ENCODE peak calls at places on chromosome 4, in eight cellular contexts. X, O, P, C, S, T, A and Y are unnamed samples. For H3K4me1 and H3K27me3, the result is how much of the 10 kb centered on the place peaks cover.

GRCh38 chr4:165580379-165580905 is 201.6 kb downstream of the CPE start:
- DNase-seq in P (no peak), S (no peak), C (no peak), T (peak), X (no peak), A (peak), O (no peak), Y (no peak)

GRCh38 chr4:173943547-173943946 is 339.9 kb downstream of the FBXO8 start:
- DNase-seq in O (no peak), T (no peak), P (no peak), C (no peak), A (no peak), X (no peak), S (no peak), Y (no peak)

GRCh38 chr4:36322921-36323354 is 41.5 kb downstream of the DTHD1 start:
- DNase-seq in C (no peak), A (no peak), O (no peak), T (no peak), P (no peak), S (no peak), X (peak), Y (no peak)

GRCh38 chr4:70984587-70984986 is 8.9 kb upstream of the DCK start:
- DNase-seq in O (no peak), X (no peak), P (no peak), T (no peak), C (no peak), S (no peak), A (no peak), Y (no peak)

GRCh38 chr4:23382880-23383279 is 507.0 kb downstream of the PPARGC1A start:
- DNase-seq in P (peak), A (no peak), T (no peak), S (no peak), X (no peak), C (no peak), O (no peak), Y (no peak)

GRCh38 chr4:74230902-74231499 is 73.1 kb downstream of the MTHFD2L start:
- DNase-seq in S (no peak), X (no peak), P (peak), A (no peak), T (peak), O (no peak), C (no peak), Y (peak)

GRCh38 chr4:98919996-98920395 is 8.9 kb downstream of the EIF4E start:
- DNase-seq in X (no peak), T (peak), O (no peak), S (no peak), A (no peak), C (no peak), P (peak), Y (no peak)

GRCh38 chr4:61922766-61923165 is 722.6 kb downstream of the ADGRL3 start:
- DNase-seq in A (no peak), X (no peak), O (no peak), P (no peak), C (no peak), S (no peak), T (no peak), Y (no peak)

GRCh38 chr4:76920715-76921114 is 22.8 kb upstream of the SOWAHB start:
- DNase-seq in C (no peak), T (no peak), X (no peak), A (no peak), P (no peak), O (no peak), S (no peak), Y (no peak)

GRCh38 chr4:56863441-56864129 is 42.1 kb upstream of the SPINK2 start:
- DNase-seq in P (peak), S (no peak), O (no peak), X (no peak), A (no peak), T (no peak), C (no peak), Y (no peak)

GRCh38 chr4:175277816-175278215 is 359.7 kb downstream of the ADAM29 start:
- DNase-seq in X (no peak), A (no peak), S (no peak), T (no peak), C (no peak), O (no peak), P (no peak), Y (no peak)

GRCh38 chr4:167219090-167219489 is 15.2 kb downstream of the SPOCK3 start:
- DNase-seq in T (no peak), X (no peak), A (no peak), C (no peak), S (no peak), O (no peak), P (no peak), Y (no peak)

GRCh38 chr4:72843466-72843865 is 226.1 kb downstream of the COX18 start:
- DNase-seq in T (no peak), S (no peak), A (no peak), P (no peak), O (no peak), X (no peak), C (no peak), Y (no peak)

GRCh38 chr4:12260453-12260852 is 831.8 kb upstream of the HS3ST1 start:
- DNase-seq in C (no peak), T (no peak), S (no peak), P (no peak), O (no peak), X (no peak), A (no peak), Y (no peak)

GRCh38 chr4:128566688-128567087 is 242.8 kb upstream of the JADE1 start:
- DNase-seq in T (no peak), S (no peak), O (no peak), X (no peak), P (no peak), C (no peak), A (no peak), Y (no peak)

GRCh38 chr4:6114601-6115000 is 85.7 kb downstream of the JAKMIP1 start:
- DNase-seq in P (no peak), T (no peak), O (no peak), X (no peak), S (no peak), C (no peak), A (no peak), Y (no peak)

GRCh38 chr4:142812091-142812490 is 34.0 kb downstream of the INPP4B start:
- DNase-seq in T (no peak), A (no peak), O (no peak), X (no peak), P (no peak), S (no peak), C (no peak), Y (no peak)

GRCh38 chr4:48074657-48075056 is 58.1 kb downstream of the NIPAL1 start:
- DNase-seq in O (no peak), S (no peak), A (no peak), C (no peak), T (no peak), X (no peak), P (no peak), Y (no peak)

GRCh38 chr4:142565771-142566170 is 280.3 kb downstream of the INPP4B start:
- DNase-seq in C (no peak), X (peak), T (peak), A (no peak), P (no peak), O (no peak), S (no peak), Y (no peak)

GRCh38 chr4:141926414-141926813 is 290.0 kb downstream of the IL15 start:
- DNase-seq in S (no peak), C (no peak), O (no peak), T (no peak), A (no peak), P (no peak), X (no peak), Y (no peak)

GRCh38 chr4:55132775-55133174 is 7.4 kb upstream of the KDR start:
- DNase-seq in A (no peak), S (no peak), O (no peak), X (no peak), C (no peak), T (no peak), P (no peak), Y (no peak)
- H3K27ac ChIP-seq in A (no peak), S (no peak), O (no peak), X (no peak), C (no peak), T (no peak), P (no peak), Y (no peak)

GRCh38 chr4:1714303-1715001 is 2.3 kb upstream of the SLBP start:
- DNase-seq in O (no peak), T (no peak), A (no peak), C (no peak), P (no peak), X (no peak), S (peak), Y (no peak)

GRCh38 chr4:1713003-1713397 is 881 bp upstream of the SLBP start:
- DNase-seq in O (no peak), T (no peak), A (no peak), P (no peak), X (no peak), C (no peak), S (no peak), Y (no peak)

GRCh38 chr4:1711055-1711905 is 839 bp downstream of the SLBP start:
- DNase-seq in A (no peak), C (peak), T (peak), O (no peak), S (peak), P (peak), X (no peak), Y (peak)

GRCh38 chr4:1712216-1713002 is at the start of gene SLBP:
- DNase-seq in O (peak), A (no peak), T (peak), S (peak), P (peak), X (peak), C (peak), Y (peak)

GRCh38 chr4:1711906-1712215 is 258 bp downstream of the SLBP start:
- DNase-seq in S (no peak), T (no peak), C (peak), P (peak), X (no peak), A (no peak), O (no peak), Y (no peak)
- H3K4me1 ChIP-seq in S (under half), T (under half), C (under half), P (under half), X (half or more), A (under half), O (under half), Y (under half)

DNA sequence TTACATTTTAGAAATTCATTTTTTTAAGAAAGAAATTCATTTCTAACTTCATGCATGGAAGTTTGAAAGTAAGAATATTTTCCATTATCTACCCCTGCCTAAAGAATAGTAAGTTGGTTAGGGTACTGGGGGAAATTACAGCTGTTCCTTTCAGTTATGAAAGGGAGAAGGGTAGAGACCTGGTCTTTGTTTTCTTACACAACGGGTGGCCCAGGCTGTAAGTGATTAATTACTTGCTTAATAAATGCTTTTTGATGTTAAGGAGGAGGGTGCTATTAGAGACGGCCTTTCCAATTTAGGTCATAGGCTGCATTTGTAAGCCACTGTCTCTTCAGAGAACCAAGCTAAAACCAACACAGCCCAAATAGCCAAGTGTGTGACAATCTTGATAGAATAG is 12.6 kb downstream of the SCD5 start:
- DNase-seq in C (no peak), O (no peak), P (no peak), S (no peak), A (no peak), T (no peak), X (no peak), Y (no peak)
- H3K27me3 ChIP-seq in C (under half), O (under half), P (under half), S (under half), A (under half), T (under half), X (under half), Y (under half)

DNA sequence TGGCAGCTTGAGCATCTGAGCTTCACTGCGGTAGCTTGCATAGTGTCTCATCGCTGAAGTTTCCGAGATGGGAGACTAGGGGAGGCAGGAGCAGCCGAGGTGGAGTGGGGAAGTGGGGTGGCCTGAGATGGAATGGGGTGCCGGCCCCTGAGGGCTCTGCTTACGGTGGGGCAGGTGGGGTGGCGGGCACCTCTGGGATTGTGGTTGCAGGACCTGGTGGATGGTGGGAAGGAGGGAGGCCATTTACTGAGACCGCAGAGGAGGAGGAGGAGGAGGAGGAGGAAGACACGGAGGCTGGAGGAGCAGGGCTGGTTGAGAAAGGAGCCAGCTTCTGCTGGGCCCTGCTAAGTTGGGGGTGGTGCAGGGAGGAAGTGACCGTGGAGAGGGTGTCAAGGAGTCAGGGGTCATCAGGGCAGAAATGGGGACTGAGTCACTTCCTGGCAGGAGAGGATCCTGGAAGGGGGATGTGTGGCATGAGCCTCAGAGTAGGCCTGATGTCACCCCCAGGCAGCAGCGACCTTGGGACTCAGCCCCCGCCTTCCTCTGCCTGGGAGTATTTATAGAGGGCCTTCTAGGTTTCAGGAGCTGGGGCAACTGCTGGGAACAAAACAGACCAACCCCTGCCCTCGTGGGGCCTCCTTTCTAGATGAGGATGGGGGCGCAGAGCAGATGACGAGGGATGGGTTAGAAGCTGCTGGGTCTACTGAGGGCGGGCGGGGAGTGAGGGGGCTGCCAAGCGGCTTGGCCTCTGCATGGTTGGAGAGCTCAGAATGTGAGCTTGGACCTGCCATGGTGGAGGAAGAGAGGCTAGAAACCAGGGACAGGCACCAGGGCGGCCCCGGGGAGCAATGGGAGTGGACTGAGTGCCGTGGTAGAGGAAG is 213.4 kb upstream of the PSAPL1 start:
- DNase-seq in A (no peak), T (peak), O (no peak), P (peak), X (no peak), S (peak), C (no peak), Y (no peak)
- H3K27ac ChIP-seq in A (no peak), T (peak), O (no peak), P (no peak), X (no peak), S (no peak), C (no peak), Y (no peak)

DNA sequence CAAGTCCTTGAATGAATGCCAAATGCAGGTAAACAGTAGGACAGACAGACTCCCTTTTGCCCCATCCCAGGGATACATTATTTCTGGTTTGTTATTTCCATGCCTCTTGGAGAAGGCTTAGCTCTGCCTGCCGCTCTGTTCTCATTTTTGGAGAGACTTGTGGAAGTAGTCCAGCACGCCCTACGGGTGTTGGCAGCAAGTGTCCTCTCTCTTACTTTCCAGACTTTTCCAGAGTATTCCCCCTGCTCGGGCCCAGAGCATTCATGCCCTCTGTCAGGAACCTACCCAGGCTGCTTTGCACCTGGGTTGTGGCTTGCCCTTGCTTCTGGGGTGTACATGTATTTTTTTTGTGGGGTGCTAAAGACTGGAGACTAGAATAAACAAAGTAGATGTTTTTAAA is 15.3 kb downstream of the SLC34A2 start:
- DNase-seq in O (no peak), X (no peak), P (no peak), T (no peak), A (no peak), C (no peak), S (no peak), Y (no peak)
- H3K4me1 ChIP-seq in O (under half), X (under half), P (under half), T (under half), A (under half), C (under half), S (under half), Y (under half)

GRCh38 chr4:10237131-10237530 is 120.5 kb upstream of the WDR1 start:
- DNase-seq in C (no peak), T (no peak), S (no peak), X (no peak), O (no peak), A (no peak), P (no peak), Y (no peak)
- H3K27me3 ChIP-seq in C (under half), T (under half), S (under half), X (under half), O (under half), A (under half), P (under half), Y (under half)

GRCh38 chr4:137635596-137635995 is 103.3 kb upstream of the PCDH18 start:
- DNase-seq in A (no peak), O (no peak), C (no peak), T (peak), S (no peak), X (no peak), P (no peak), Y (no peak)
- H3K27ac ChIP-seq in A (no peak), O (no peak), C (no peak), T (no peak), S (no peak), X (no peak), P (peak), Y (no peak)

DNA sequence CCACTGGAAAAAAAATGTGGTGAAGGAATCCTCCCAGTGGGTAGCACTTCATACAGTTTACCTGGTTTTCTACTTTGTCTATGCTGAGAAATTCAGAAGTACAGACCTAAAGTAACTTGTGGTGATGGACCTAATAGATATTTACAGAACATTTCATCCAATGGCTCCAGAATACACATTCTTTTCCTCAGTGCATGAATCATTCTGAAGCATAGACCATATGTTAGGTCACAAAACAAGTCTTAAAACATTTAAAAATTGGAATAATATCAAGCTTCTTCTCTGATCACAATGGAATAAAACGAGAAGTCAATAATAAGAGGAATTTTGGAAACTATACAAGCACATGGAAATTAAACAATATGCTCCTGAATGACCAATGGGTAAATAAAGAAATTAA is 450.1 kb upstream of the INTU start:
- DNase-seq in O (no peak), C (no peak), P (peak), X (no peak), S (no peak), A (no peak), T (peak), Y (no peak)
- H3K4me1 ChIP-seq in O (under half), C (under half), P (under half), X (under half), S (under half), A (under half), T (under half), Y (under half)